ENCODE peak calls at places on chromosome 21, in four cellular contexts. P, N, U and E are unnamed samples.

GRCh38 chr21:27681841-27682240 is 715.0 kb upstream of the ADAMTS5 start:
- DNase-seq in N (no peak), P (peak; percentile 53), U (no peak), E (peak; percentile 69)

GRCh38 chr21:26887241-26887640 is 42.0 kb upstream of the ADAMTS1 start:
- DNase-seq in P (peak; percentile 15), N (no peak), U (no peak), E (no peak)

GRCh38 chr21:16587141-16587570 is 857.4 kb downstream of the USP25 start:
- DNase-seq in N (no peak), U (no peak), P (peak; percentile 65), E (peak; percentile 85)

GRCh38 chr21:26280715-26281310 is 110.2 kb upstream of the APP start:
- DNase-seq in P (no peak), N (no peak), U (no peak), E (no peak)

GRCh38 chr21:40846057-40846456 is 901 bp downstream of the DSCAM start:
- DNase-seq in U (no peak), P (no peak), N (no peak), E (no peak)

GRCh38 chr21:40231979-40232378 is 364.7 kb downstream of the PCP4 start:
- DNase-seq in P (no peak), U (no peak), N (no peak), E (no peak)

GRCh38 chr21:41482321-41482720 is 25.6 kb downstream of the TMPRSS2 start:
- DNase-seq in P (peak; percentile 74), N (no peak), U (no peak), E (no peak)

GRCh38 chr21:43193651-43194302 is 25.0 kb downstream of the CRYAA start:
- DNase-seq in N (no peak), P (peak; percentile 89), U (no peak), E (no peak)

GRCh38 chr21:39386194-39386593 is 37.3 kb upstream of the HMGN1 start:
- DNase-seq in P (no peak), N (no peak), U (no peak), E (no peak)

GRCh38 chr21:26844258-26845065 is 747 bp downstream of the ADAMTS1 start:
- DNase-seq in N (no peak), P (peak; percentile 22), U (no peak), E (peak; percentile 51)

DNA sequence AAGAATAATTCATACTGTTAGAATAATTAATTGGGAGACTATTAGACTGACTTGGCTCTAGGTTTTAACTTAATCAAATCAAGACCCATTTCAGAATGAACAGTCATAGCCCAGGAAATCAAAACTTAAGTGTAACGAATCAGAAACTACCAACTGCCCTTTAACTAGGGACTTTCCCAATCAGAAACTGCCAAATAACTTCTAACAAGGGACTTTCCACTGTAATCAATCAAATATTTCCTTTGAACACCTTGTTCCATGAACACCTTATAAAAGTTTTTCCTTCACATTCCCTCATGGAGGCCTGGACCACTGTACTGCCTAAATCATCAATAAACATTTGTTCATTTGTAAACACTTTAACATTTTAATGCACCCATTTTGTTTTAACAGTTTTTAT is 1054.7 kb upstream of the TMPRSS15 start:
- DNase-seq in U (no peak), N (no peak), P (no peak), E (no peak)
- TF ChIP-seq FOS in U (no peak), N (no peak), P (no peak), E (no peak)

GRCh38 chr21:34956416-34957316 is 92.4 kb downstream of the RUNX1 start:
- DNase-seq in P (no peak), U (no peak), N (no peak), E (no peak)
- TF ChIP-seq FOS in P (no peak), U (no peak), N (no peak), E (no peak)

GRCh38 chr21:33428669-33429068 is 25.5 kb downstream of the IFNGR2 start:
- DNase-seq in U (no peak), P (no peak), N (no peak), E (peak; percentile 23)
- TF ChIP-seq FOS in U (no peak), P (no peak), N (no peak), E (no peak)

GRCh38 chr21:44929799-44930542 is 9.3 kb upstream of the ITGB2 start:
- DNase-seq in P (no peak), U (no peak), N (no peak), E (no peak)

GRCh38 chr21:44930543-44930981 is 9.3 kb upstream of the SLX9 start:
- DNase-seq in N (no peak), P (no peak), U (no peak), E (no peak)

GRCh38 chr21:44932366-44933181 is 7.3 kb upstream of the SLX9 start:
- DNase-seq in N (no peak), P (no peak), U (peak; percentile 59), E (no peak)

GRCh38 chr21:44931501-44932365 is 8.1 kb upstream of the SLX9 start:
- DNase-seq in P (no peak), U (no peak), N (no peak), E (no peak)

GRCh38 chr21:44931137-44931500 is 8.7 kb upstream of the SLX9 start:
- DNase-seq in P (no peak), N (no peak), U (no peak), E (no peak)
- TF ChIP-seq FOS in P (no peak), N (no peak), U (no peak), E (no peak)

GRCh38 chr21:36803051-36803709 is 104.3 kb downstream of the SIM2 start:
- DNase-seq in N (no peak), P (no peak), U (no peak), E (no peak)
- TF ChIP-seq FOS in N (no peak), P (no peak), U (no peak), E (no peak)

GRCh38 chr21:37871121-37871862 is 45.0 kb downstream of the KCNJ6 start:
- DNase-seq in N (no peak), P (peak; percentile 91), U (no peak), E (no peak)
- TF ChIP-seq FOS in N (no peak), P (peak; percentile 78), U (no peak), E (peak; percentile 34)

GRCh38 chr21:32320726-32321125 is 22.1 kb downstream of the MRAP start:
- DNase-seq in N (no peak), P (no peak), U (no peak), E (no peak)
- TF ChIP-seq FOS in N (no peak), P (no peak), U (no peak), E (no peak)

GRCh38 chr21:29379517-29380054 is 80.9 kb downstream of the BACH1 start:
- DNase-seq in N (no peak), U (no peak), P (no peak), E (no peak)

GRCh38 chr21:29378814-29379213 is 80.1 kb downstream of the BACH1 start:
- DNase-seq in N (no peak), P (peak; percentile 56), U (no peak), E (no peak)

GRCh38 chr21:29377266-29377665 is 78.5 kb downstream of the BACH1 start:
- DNase-seq in P (no peak), N (no peak), U (no peak), E (no peak)

GRCh38 chr21:29374481-29374880 is 75.8 kb downstream of the BACH1 start:
- DNase-seq in U (no peak), P (no peak), N (no peak), E (no peak)

DNA sequence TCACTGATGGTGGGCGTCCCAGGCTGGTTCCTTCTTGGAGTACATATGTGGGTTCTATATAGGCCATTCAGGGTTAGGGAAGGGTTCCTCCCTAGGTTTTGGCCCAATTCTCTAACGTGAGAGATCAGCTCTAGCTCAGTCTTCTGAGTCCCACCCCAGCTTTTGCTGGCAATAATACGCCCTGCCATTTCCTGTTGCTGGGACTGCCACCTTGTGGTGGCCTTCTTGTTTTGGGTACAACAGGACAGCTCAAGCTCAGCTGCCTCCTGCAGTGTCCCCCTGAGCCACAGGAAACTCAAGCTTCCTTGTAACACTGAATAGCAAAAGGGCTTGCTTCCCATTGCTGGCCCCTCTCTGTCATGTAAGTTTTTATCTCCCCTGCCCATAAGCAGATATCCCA is 77.8 kb downstream of the BACH1 start:
- DNase-seq in N (no peak), U (peak; percentile 73), P (no peak), E (peak; percentile 12)
- TF ChIP-seq FOS in N (no peak), U (no peak), P (no peak), E (no peak)